ENCODE peak calls at places on chromosomes 3 and 15, in seven cellular contexts. One of them, this sample, is unnamed.

GRCh38 chr3:139534444-139534812 is 5.1 kb downstream of the RBP1 start:
- DNase-seq in MM.1S: no peak
- DNase-seq in activated CD8-positive, alpha-beta memory T cell treated with anti-CD3 and anti-CD28 coated beads, Interleukin-2, amount 50 U/mL, for 48 hours: no peak
- DNase-seq in cerebellum: no peak
- DNase-seq in HS-27A: no peak
- DNase-seq in AG08396: peak; percentile 35
- DNase-seq in GM10248: no peak
- DNase-seq in this sample: no peak

GRCh38 chr3:14203521-14204079 is 25.0 kb downstream of the LSM3 start:
- DNase-seq in AG08396: peak; percentile 74
- DNase-seq in cerebellum: peak; percentile 78
- DNase-seq in GM10248: peak; percentile 76
- DNase-seq in activated CD8-positive, alpha-beta memory T cell treated with anti-CD3 and anti-CD28 coated beads, Interleukin-2, amount 50 U/mL, for 48 hours: no peak
- DNase-seq in HS-27A: peak; percentile 51
- DNase-seq in MM.1S: peak; percentile 41
- DNase-seq in this sample: peak; percentile 89

GRCh38 chr3:11154036-11154952 is at the start of gene HRH1:
- DNase-seq in AG08396: peak; percentile 60
- DNase-seq in HS-27A: no peak
- DNase-seq in MM.1S: no peak
- DNase-seq in cerebellum: no peak
- DNase-seq in GM10248: no peak
- DNase-seq in activated CD8-positive, alpha-beta memory T cell treated with anti-CD3 and anti-CD28 coated beads, Interleukin-2, amount 50 U/mL, for 48 hours: no peak
- DNase-seq in this sample: no peak

GRCh38 chr3:120114376-120114775 is 20.1 kb upstream of the GSK3B start:
- DNase-seq in MM.1S: no peak
- DNase-seq in HS-27A: no peak
- DNase-seq in cerebellum: no peak
- DNase-seq in activated CD8-positive, alpha-beta memory T cell treated with anti-CD3 and anti-CD28 coated beads, Interleukin-2, amount 50 U/mL, for 48 hours: no peak
- DNase-seq in AG08396: no peak
- DNase-seq in GM10248: no peak
- DNase-seq in this sample: no peak

GRCh38 chr3:30203301-30203700 is 403.1 kb upstream of the TGFBR2 start:
- DNase-seq in cerebellum: no peak
- DNase-seq in AG08396: peak; percentile 5
- DNase-seq in activated CD8-positive, alpha-beta memory T cell treated with anti-CD3 and anti-CD28 coated beads, Interleukin-2, amount 50 U/mL, for 48 hours: no peak
- DNase-seq in GM10248: no peak
- DNase-seq in HS-27A: no peak
- DNase-seq in MM.1S: no peak
- DNase-seq in this sample: no peak

GRCh38 chr3:129608087-129608935 is 1.8 kb upstream of the PLXND1 start:
- DNase-seq in AG08396: no peak
- DNase-seq in activated CD8-positive, alpha-beta memory T cell treated with anti-CD3 and anti-CD28 coated beads, Interleukin-2, amount 50 U/mL, for 48 hours: no peak
- DNase-seq in MM.1S: no peak
- DNase-seq in HS-27A: no peak
- DNase-seq in GM10248: no peak
- DNase-seq in cerebellum: no peak
- DNase-seq in this sample: peak; percentile 64

GRCh38 chr15:41917767-41918430 is 24.0 kb upstream of the SPTBN5 start:
- DNase-seq in HS-27A: no peak
- DNase-seq in MM.1S: no peak
- DNase-seq in activated CD8-positive, alpha-beta memory T cell treated with anti-CD3 and anti-CD28 coated beads, Interleukin-2, amount 50 U/mL, for 48 hours: no peak
- DNase-seq in AG08396: peak; percentile 55
- DNase-seq in cerebellum: no peak
- DNase-seq in GM10248: no peak
- DNase-seq in this sample: no peak

GRCh38 chr3:57696861-57697321 is 4.0 kb upstream of the DENND6A start:
- DNase-seq in AG08396: no peak
- DNase-seq in cerebellum: no peak
- DNase-seq in HS-27A: no peak
- DNase-seq in activated CD8-positive, alpha-beta memory T cell treated with anti-CD3 and anti-CD28 coated beads, Interleukin-2, amount 50 U/mL, for 48 hours: no peak
- DNase-seq in GM10248: no peak
- DNase-seq in MM.1S: no peak
- DNase-seq in this sample: no peak

GRCh38 chr15:75775296-75776074 is 62.8 kb upstream of the CSPG4 start:
- DNase-seq in HS-27A: no peak
- DNase-seq in cerebellum: no peak
- DNase-seq in MM.1S: no peak
- DNase-seq in activated CD8-positive, alpha-beta memory T cell treated with anti-CD3 and anti-CD28 coated beads, Interleukin-2, amount 50 U/mL, for 48 hours: no peak
- DNase-seq in GM10248: no peak
- DNase-seq in AG08396: peak; percentile 21
- DNase-seq in this sample: peak; percentile 79

GRCh38 chr3:182795383-182795782 is 2.1 kb downstream of the ATP11B start:
- DNase-seq in activated CD8-positive, alpha-beta memory T cell treated with anti-CD3 and anti-CD28 coated beads, Interleukin-2, amount 50 U/mL, for 48 hours: no peak
- DNase-seq in MM.1S: peak; percentile 75
- DNase-seq in AG08396: no peak
- DNase-seq in HS-27A: no peak
- DNase-seq in GM10248: peak; percentile 43
- DNase-seq in cerebellum: no peak
- DNase-seq in this sample: peak; percentile 5

This sample was measured in ELF-1.